ENCODE peak calls at places on chromosomes 3 and 15, in ten cellular contexts. J is A172; Y is esophagus squamous epithelium; C is activated B cell treated with CpG ODN at 0.5 μM for 24 hours; L is activated CD4-positive, CD25-positive, alpha-beta regulatory T cell; O is hippocampal formation; R is GOT3; Q is Karpas-422; E is ACHN; X is DMS53. T is an unnamed sample.

GRCh38 chr3:180275176-180275575 is 238.4 kb upstream of the PEX5L start:
- DNase-seq in O (no peak), Q (no peak), Y (no peak), L (no peak), X (no peak), R (no peak), E (no peak), C (no peak), J (no peak), T (no peak)

GRCh38 chr15:70088887-70089691 is 8.6 kb downstream of the TLE3 start:
- DNase-seq in L (no peak), J (no peak), O (no peak), C (no peak), Q (no peak), X (no peak), E (no peak), Y (no peak), R (no peak), T (no peak)

GRCh38 chr3:120642368-120642948 is 39.6 kb downstream of the HGD start:
- DNase-seq in X (no peak), J (peak; percentile 55), R (no peak), E (no peak), Q (peak; percentile 47), O (no peak), C (no peak), L (no peak), Y (no peak), T (no peak)

GRCh38 chr3:193132923-193133463 is 108.0 kb upstream of the PLAAT1 start:
- DNase-seq in Y (no peak), O (no peak), R (no peak), Q (no peak), E (no peak), J (no peak), C (no peak), L (no peak), X (no peak), T (no peak)

GRCh38 chr3:56087460-56087859 is 380.8 kb downstream of the ERC2 start:
- DNase-seq in Y (no peak), R (no peak), X (no peak), C (no peak), L (no peak), Q (no peak), J (no peak), E (no peak), O (no peak), T (no peak)

GRCh38 chr3:69901802-69902201 is 97.7 kb upstream of the SAMMSON start:
- DNase-seq in J (no peak), Q (no peak), X (no peak), L (no peak), Y (no peak), C (no peak), R (no peak), O (no peak), E (no peak), T (no peak)

GRCh38 chr15:48664436-48664835 is 18.9 kb upstream of the FBN1 start:
- DNase-seq in Q (no peak), L (no peak), O (no peak), E (no peak), R (no peak), Y (no peak), J (no peak), X (no peak), C (no peak), T (no peak)

GRCh38 chr3:188234172-188234571 is 80.2 kb downstream of the LPP start:
- DNase-seq in L (no peak), Q (no peak), Y (no peak), O (no peak), R (no peak), J (no peak), X (no peak), E (no peak), C (no peak), T (no peak)

GRCh38 chr3:42556089-42556632 is 25.6 kb downstream of the SEC22C start:
- DNase-seq in Y (no peak), C (no peak), Q (no peak), L (no peak), X (peak; percentile 18), O (no peak), J (no peak), R (no peak), E (no peak), T (no peak)

GRCh38 chr3:121660356-121661171 is at the start of gene HCLS1:
- DNase-seq in O (peak; percentile 8), L (peak; percentile 39), E (no peak), C (peak; percentile 73), Q (peak; percentile 95), J (no peak), X (peak; percentile 14), Y (peak; percentile 5), R (no peak), T (peak; percentile 61)

GRCh38 chr3:191753186-191753585 is 292.2 kb downstream of the PYDC2 start:
- DNase-seq in Y (no peak), J (peak; percentile 54), O (no peak), L (no peak), Q (no peak), R (no peak), E (no peak), X (no peak), C (no peak), T (no peak)

GRCh38 chr3:108044699-108045098 is 46.1 kb downstream of the CD47 start:
- DNase-seq in Y (no peak), J (no peak), C (no peak), O (peak; percentile 23), Q (no peak), E (no peak), L (no peak), R (no peak), X (no peak), T (no peak)

GRCh38 chr3:13658681-13659080 is 109.8 kb downstream of the FBLN2 start:
- DNase-seq in X (no peak), Q (no peak), R (no peak), E (no peak), Y (no peak), L (no peak), C (no peak), J (no peak), O (peak; percentile 9), T (no peak)

GRCh38 chr15:57421540-57421939 is 45.2 kb downstream of the CGNL1 start:
- DNase-seq in O (no peak), X (peak; percentile 2), Y (no peak), C (no peak), J (no peak), Q (no peak), E (no peak), R (no peak), L (no peak), T (no peak)

GRCh38 chr3:9903238-9903624 is 583 bp downstream of the IL17RE start:
- DNase-seq in L (no peak), R (no peak), Y (no peak), J (peak; percentile 55), E (no peak), C (no peak), O (no peak), Q (no peak), X (peak; percentile 5), T (no peak)

GRCh38 chr3:78281381-78281780 is 1241.5 kb downstream of the ROBO2 start:
- DNase-seq in Y (no peak), J (no peak), C (no peak), L (no peak), E (no peak), R (no peak), X (no peak), Q (no peak), O (no peak), T (no peak)

GRCh38 chr15:43899928-43900327 is 73.1 kb downstream of the WDR76 start:
- DNase-seq in X (peak; percentile 7), Y (no peak), R (no peak), J (no peak), C (no peak), O (no peak), Q (no peak), L (no peak), E (no peak), T (no peak)

GRCh38 chr3:160941885-160942494 is 163.2 kb downstream of the B3GALNT1 start:
- DNase-seq in Q (peak; percentile 83), E (peak; percentile 63), R (no peak), Y (no peak), C (no peak), J (peak; percentile 71), X (no peak), L (no peak), O (no peak), T (peak; percentile 53)

GRCh38 chr3:45687828-45688193 is 1.4 kb upstream of the SACM1L start:
- DNase-seq in C (no peak), O (no peak), J (no peak), Y (no peak), E (no peak), X (peak; percentile 25), R (no peak), L (no peak), Q (peak; percentile 52), T (no peak)

GRCh38 chr15:32873292-32874114 is 155.7 kb downstream of the GREM1 start:
- DNase-seq in O (no peak), E (no peak), R (no peak), C (no peak), X (no peak), Y (no peak), J (peak; percentile 42), L (no peak), Q (no peak), T (no peak)

GRCh38 chr3:194875581-194876402 is 190.1 kb downstream of the FAM43A start:
- DNase-seq in Y (no peak), L (no peak), E (no peak), X (no peak), O (no peak), J (no peak), C (no peak), R (no peak), Q (no peak), T (no peak)

GRCh38 chr3:178900244-178900643 is 171.4 kb downstream of the ZMAT3 start:
- DNase-seq in C (no peak), O (no peak), J (no peak), X (peak; percentile 67), Q (no peak), R (no peak), L (no peak), Y (no peak), E (no peak), T (no peak)

GRCh38 chr15:32730677-32731654 is 13.2 kb downstream of the GREM1 start:
- DNase-seq in Q (no peak), R (no peak), X (peak; percentile 83), O (no peak), J (no peak), C (no peak), E (peak; percentile 40), L (no peak), Y (no peak), T (no peak)

GRCh38 chr3:38454884-38455638 is 1.4 kb downstream of the ACVR2B start:
- DNase-seq in O (peak; percentile 24), Y (no peak), L (no peak), Q (peak; percentile 48), E (peak; percentile 52), X (peak; percentile 78), J (no peak), R (no peak), C (no peak), T (peak; percentile 72)

T was measured in GM13977.